ENCODE peak calls at places on chromosomes 2 and 18, in seven cellular contexts. J is tibial nerve, F is transverse colon, Z is A549, O is suprapubic skin, M is H1, L is K562. Q is an unnamed sample.

GRCh38 chr2:15363142-15363541 is 198.0 kb downstream of the NBAS start:
- DNase-seq in Z (peak), L (no peak), J (no peak), M (no peak), F (no peak), O (no peak), Q (no peak)

GRCh38 chr18:54140641-54141040 is 83.8 kb downstream of the MBD2 start:
- DNase-seq in L (no peak), M (no peak), O (no peak), J (no peak), Z (no peak), F (no peak), Q (no peak)

GRCh38 chr18:48404707-48405106 is 4.5 kb downstream of the ZBTB7C start:
- DNase-seq in M (no peak), O (no peak), L (no peak), J (no peak), Z (no peak), F (no peak), Q (no peak)

GRCh38 chr2:150467641-150467963 is 19.9 kb downstream of the RND3 start:
- DNase-seq in Z (no peak), J (no peak), M (no peak), L (no peak), F (no peak), O (no peak), Q (no peak)

GRCh38 chr18:76708727-76709353 is 113.5 kb upstream of the ZNF236 start:
- DNase-seq in O (no peak), Z (no peak), M (no peak), L (no peak), J (no peak), F (no peak), Q (no peak)

GRCh38 chr2:227816507-227817274 is 3.0 kb downstream of the CCL20 start:
- DNase-seq in L (no peak), Z (peak), F (no peak), J (no peak), M (no peak), O (no peak), Q (no peak)

GRCh38 chr2:54274781-54275242 is 18.8 kb upstream of the TSPYL6 start:
- DNase-seq in Z (peak), J (no peak), M (no peak), O (no peak), F (no peak), L (no peak), Q (no peak)

GRCh38 chr2:71226391-71226964 is 425 bp downstream of the PAIP2B start:
- DNase-seq in M (peak), O (peak), Z (no peak), L (no peak), J (no peak), F (peak), Q (peak)

GRCh38 chr2:28997237-28997846 is 16.2 kb downstream of the TOGARAM2 start:
- DNase-seq in O (no peak), M (no peak), Z (no peak), J (no peak), L (no peak), F (no peak), Q (no peak)

GRCh38 chr2:60884795-60885194 is 3.4 kb downstream of the REL start:
- DNase-seq in Z (no peak), J (no peak), L (peak), O (no peak), M (no peak), F (no peak), Q (no peak)

GRCh38 chr2:118387509-118387908 is 299.2 kb downstream of the INSIG2 start:
- DNase-seq in M (no peak), O (no peak), F (no peak), J (no peak), L (no peak), Z (peak), Q (no peak)

GRCh38 chr18:22048221-22048620 is 121.2 kb upstream of the GATA6 start:
- DNase-seq in O (no peak), J (no peak), F (no peak), M (no peak), L (no peak), Z (no peak), Q (no peak)

GRCh38 chr2:21102356-21102755 is 21.4 kb upstream of the TDRD15 start:
- DNase-seq in F (no peak), L (no peak), Z (no peak), O (no peak), M (no peak), J (no peak), Q (no peak)

GRCh38 chr2:85326946-85327756 is 638 bp downstream of the TGOLN2 start:
- DNase-seq in M (no peak), Z (peak), F (peak), O (peak), L (peak), J (no peak), Q (peak)

GRCh38 chr2:144759746-144760145 is 239.8 kb upstream of the ZEB2 start:
- DNase-seq in Z (no peak), J (no peak), M (no peak), F (no peak), L (no peak), O (no peak), Q (no peak)

GRCh38 chr2:102698369-102699111 is 63.3 kb upstream of the TMEM182 start:
- DNase-seq in F (peak), J (no peak), M (no peak), Z (no peak), O (no peak), L (peak), Q (no peak)

GRCh38 chr2:6780765-6781274 is 84.9 kb downstream of the CMPK2 start:
- DNase-seq in F (peak), M (no peak), L (no peak), Z (no peak), J (no peak), O (no peak), Q (peak)

GRCh38 chr2:106960633-106961205 is 74.8 kb upstream of the ST6GAL2 start:
- DNase-seq in F (no peak), Z (no peak), O (no peak), M (no peak), L (no peak), J (no peak), Q (no peak)

GRCh38 chr18:6971823-6972478 is 145.6 kb downstream of the LAMA1 start:
- DNase-seq in Z (no peak), J (no peak), O (no peak), M (no peak), L (no peak), F (no peak), Q (no peak)

GRCh38 chr2:97662895-97663625 is 784 bp downstream of the ACTR1B start:
- DNase-seq in M (peak), L (peak), F (peak), J (peak), Z (peak), O (peak), Q (peak)

GRCh38 chr2:85888020-85888744 is 608 bp downstream of the ST3GAL5 start:
- DNase-seq in F (peak), Z (no peak), L (peak), O (no peak), M (no peak), J (no peak), Q (peak)

GRCh38 chr2:27977623-27978312 is 87.2 kb downstream of the BABAM2 start:
- DNase-seq in J (no peak), Z (peak), F (no peak), L (peak), O (no peak), M (no peak), Q (no peak)

DNA sequence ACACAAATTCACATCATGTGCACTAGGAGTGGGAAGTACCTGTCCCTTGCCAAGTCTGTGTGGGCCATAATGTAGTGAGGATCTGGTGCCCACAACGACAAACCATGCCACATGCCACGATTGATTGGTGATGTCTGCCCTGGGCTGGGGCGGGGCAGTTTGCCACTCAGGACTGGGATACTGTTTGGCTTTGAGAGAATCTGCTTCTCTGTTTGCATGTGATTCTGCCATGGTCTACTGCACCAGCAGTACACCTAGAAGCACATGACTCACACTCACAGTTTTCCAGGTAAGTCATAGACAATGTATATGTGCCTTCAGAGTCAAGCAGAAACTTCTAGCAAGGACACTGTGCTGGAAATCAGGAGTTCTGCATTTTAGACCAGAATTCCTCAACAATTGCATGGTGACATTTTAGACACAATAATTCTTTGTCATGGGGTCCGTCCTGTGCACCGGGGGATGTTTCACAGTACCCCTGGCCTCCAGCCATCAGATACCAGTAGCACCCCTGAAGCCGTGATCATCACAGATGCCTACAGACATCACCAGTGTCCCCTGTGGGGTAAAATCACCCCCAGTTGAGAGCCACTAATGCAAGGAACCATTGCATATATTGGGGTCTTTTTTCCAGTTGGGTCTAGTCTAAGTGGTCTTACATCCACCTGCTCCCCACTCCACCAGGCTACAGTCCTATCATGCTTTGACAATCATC is 278.3 kb downstream of the EIPR1 start:
- DNase-seq in M (no peak), O (no peak), F (no peak), L (no peak), J (no peak), Z (no peak), Q (no peak)
- TF ChIP-seq EP300 in M (no peak), O (no peak), F (no peak), L (no peak), J (no peak), Z (no peak), Q (no peak)

DNA sequence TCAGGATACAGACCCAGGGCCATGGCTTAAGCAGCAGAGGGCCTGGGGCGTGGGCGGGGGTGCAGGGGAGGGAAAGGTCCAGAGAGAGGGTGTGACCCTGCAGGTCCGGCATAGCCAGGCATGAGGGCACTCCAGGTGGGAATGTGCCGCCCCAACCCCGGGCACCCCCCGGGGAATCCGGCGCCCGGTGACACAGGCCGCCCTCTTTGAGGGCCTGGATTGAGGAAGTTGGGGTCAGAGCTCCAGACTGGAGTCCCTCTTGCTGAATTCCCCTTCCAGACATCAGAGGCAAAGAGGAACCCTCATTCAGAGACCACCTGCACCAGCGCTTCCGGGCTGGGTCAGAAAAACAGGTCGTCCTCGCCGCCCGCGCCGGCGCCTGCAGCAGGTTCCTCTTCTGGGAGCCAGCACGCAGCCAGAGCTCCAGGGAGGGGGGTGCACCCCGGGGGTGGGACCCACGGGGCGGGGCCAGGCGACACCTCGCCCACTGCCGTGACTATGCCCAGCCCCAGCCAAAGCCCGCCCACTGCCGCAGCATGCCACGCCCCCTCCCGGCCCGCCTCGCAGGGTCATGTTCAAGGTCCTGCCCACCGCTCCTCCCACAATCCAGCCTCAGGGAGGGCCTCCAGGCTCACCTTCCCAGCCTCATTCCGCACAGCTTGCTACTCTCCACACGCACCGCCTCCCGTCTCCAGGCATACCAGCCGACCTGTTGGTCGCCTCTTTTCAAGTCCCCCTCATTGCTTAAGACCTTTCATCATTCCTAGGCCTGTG is 98.3 kb upstream of the ID2 start:
- DNase-seq in Z (peak), J (peak), L (peak), F (peak), O (peak), M (peak), Q (peak)
- TF ChIP-seq POLR2A in Z (no peak), J (no peak), L (peak), F (peak), O (no peak), M (no peak), Q (no peak)

GRCh38 chr18:3665780-3666525 is 216.0 kb downstream of the TGIF1 start:
- DNase-seq in F (peak), J (peak), M (peak), Z (peak), L (peak), O (peak), Q (peak)
- TF ChIP-seq EP300 in F (no peak), J (peak), M (no peak), Z (peak), L (peak), O (no peak), Q (no peak)

GRCh38 chr2:214808481-214808931 is 977 bp downstream of the BARD1 start:
- DNase-seq in M (no peak), Z (no peak), J (no peak), L (peak), O (no peak), F (no peak), Q (no peak)

GRCh38 chr2:214810670-214811069 is 1.2 kb upstream of the BARD1 start:
- DNase-seq in F (peak), Z (no peak), L (peak), J (no peak), M (no peak), O (no peak), Q (no peak)

GRCh38 chr2:214808961-214809750 is at the start of gene BARD1:
- DNase-seq in M (peak), O (peak), J (peak), Z (peak), F (peak), L (peak), Q (peak)

GRCh38 chr2:214809751-214810564 is 475 bp upstream of the BARD1 start:
- DNase-seq in F (peak), J (peak), M (peak), O (peak), L (peak), Z (peak), Q (peak)
- TF ChIP-seq POLR2A in F (no peak), J (no peak), M (peak), O (no peak), L (peak), Z (peak), Q (no peak)

GRCh38 chr2:74001781-74002514 is 17.2 kb downstream of the TET3 start:
- DNase-seq in L (no peak), M (no peak), Z (no peak), J (no peak), O (no peak), F (no peak), Q (peak)

GRCh38 chr2:74004212-74005182 is 19.8 kb downstream of the TET3 start:
- DNase-seq in F (no peak), L (peak), O (no peak), Z (no peak), J (no peak), M (no peak), Q (no peak)

GRCh38 chr2:74003494-74004211 is 18.9 kb downstream of the TET3 start:
- DNase-seq in M (no peak), F (no peak), J (no peak), L (peak), Z (no peak), O (no peak), Q (no peak)

GRCh38 chr2:74001121-74001520 is 16.4 kb downstream of the TET3 start:
- DNase-seq in M (no peak), J (no peak), O (no peak), F (no peak), Z (no peak), L (no peak), Q (no peak)

GRCh38 chr2:74002515-74003391 is 18.0 kb downstream of the TET3 start:
- DNase-seq in L (peak), F (peak), O (peak), Z (peak), J (peak), M (peak), Q (peak)
- TF ChIP-seq EP300 in L (no peak), F (no peak), O (no peak), Z (no peak), J (peak), M (no peak), Q (no peak)

DNA sequence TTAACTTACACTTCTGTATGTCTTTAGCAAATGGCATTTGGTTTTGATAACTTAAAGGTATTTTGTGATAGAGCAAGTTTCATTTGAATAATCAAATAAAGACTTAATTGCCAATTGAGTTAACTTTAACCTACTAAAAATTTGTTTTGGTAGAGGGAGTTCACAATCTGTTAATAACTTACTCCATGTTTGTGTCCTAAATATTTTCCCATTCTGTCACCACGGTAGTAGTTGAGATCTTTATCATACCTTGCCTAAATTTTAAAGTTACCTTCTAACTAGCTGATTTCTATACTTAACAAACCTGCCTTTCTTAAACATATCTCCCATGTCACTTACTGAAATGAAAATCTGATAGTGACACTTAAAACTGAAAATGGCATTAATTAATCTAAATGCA is 127.1 kb downstream of the TMEFF2 start:
- DNase-seq in F (no peak), Z (no peak), J (no peak), O (no peak), M (no peak), L (no peak), Q (no peak)
- TF ChIP-seq POLR2A in F (no peak), Z (no peak), J (no peak), O (no peak), M (no peak), L (no peak), Q (no peak)

GRCh38 chr2:201182650-201183372 is at the start of gene CASP10:
- DNase-seq in M (no peak), L (peak), Z (peak), O (no peak), F (peak), J (no peak), Q (no peak)
- TF ChIP-seq EP300 in M (no peak), L (peak), Z (no peak), O (no peak), F (no peak), J (peak), Q (no peak)